ENCODE peak calls at places on chromosome 2, in five cellular contexts. One of them, this sample, is unnamed.

GRCh38 chr2:98773907-98774306 is 43.0 kb upstream of the MGAT4A start:
- DNase-seq in AG10803: no peak
- DNase-seq in left lung: no peak
- DNase-seq in esophagus squamous epithelium: no peak
- DNase-seq in fibroblast of the aortic adventitia: no peak
- DNase-seq in this sample: no peak

GRCh38 chr2:98556634-98557033 is 51.7 kb downstream of the COA5 start:
- DNase-seq in fibroblast of the aortic adventitia: no peak
- DNase-seq in esophagus squamous epithelium: no peak
- DNase-seq in left lung: no peak
- DNase-seq in AG10803: no peak
- DNase-seq in this sample: no peak

GRCh38 chr2:230865324-230865765 is 603 bp downstream of the ITM2C start:
- DNase-seq in esophagus squamous epithelium: no peak
- DNase-seq in fibroblast of the aortic adventitia: no peak
- DNase-seq in AG10803: no peak
- DNase-seq in left lung: no peak
- DNase-seq in this sample: no peak

GRCh38 chr2:157418215-157418614 is 25.7 kb downstream of the CYTIP start:
- DNase-seq in left lung: no peak
- DNase-seq in AG10803: no peak
- DNase-seq in fibroblast of the aortic adventitia: no peak
- DNase-seq in esophagus squamous epithelium: no peak
- DNase-seq in this sample: no peak

GRCh38 chr2:147567131-147567530 is 277.7 kb upstream of the ACVR2A start:
- DNase-seq in AG10803: peak
- DNase-seq in esophagus squamous epithelium: no peak
- DNase-seq in left lung: no peak
- DNase-seq in fibroblast of the aortic adventitia: peak
- DNase-seq in this sample: no peak

GRCh38 chr2:218516614-218517013 is 51.5 kb downstream of the USP37 start:
- DNase-seq in AG10803: no peak
- DNase-seq in fibroblast of the aortic adventitia: peak
- DNase-seq in esophagus squamous epithelium: no peak
- DNase-seq in left lung: no peak
- DNase-seq in this sample: no peak

GRCh38 chr2:25960396-25960795 is 21.9 kb downstream of the KIF3C start:
- DNase-seq in AG10803: no peak
- DNase-seq in left lung: no peak
- DNase-seq in esophagus squamous epithelium: no peak
- DNase-seq in fibroblast of the aortic adventitia: no peak
- DNase-seq in this sample: no peak

GRCh38 chr2:120353931-120354330 is 8.0 kb downstream of the INHBB start:
- DNase-seq in left lung: no peak
- DNase-seq in fibroblast of the aortic adventitia: no peak
- DNase-seq in AG10803: no peak
- DNase-seq in esophagus squamous epithelium: no peak
- DNase-seq in this sample: no peak

GRCh38 chr2:174180165-174180724 is 68.1 kb downstream of the OLA1 start:
- DNase-seq in fibroblast of the aortic adventitia: peak
- DNase-seq in esophagus squamous epithelium: no peak
- DNase-seq in left lung: no peak
- DNase-seq in AG10803: peak
- DNase-seq in this sample: no peak

GRCh38 chr2:149068996-149069888 is 30.7 kb downstream of the LYPD6B start:
- DNase-seq in AG10803: peak
- DNase-seq in fibroblast of the aortic adventitia: peak
- DNase-seq in left lung: no peak
- DNase-seq in esophagus squamous epithelium: no peak
- DNase-seq in this sample: no peak

GRCh38 chr2:141557329-141558098 is 573.3 kb downstream of the LRP1B start:
- DNase-seq in AG10803: peak
- DNase-seq in left lung: no peak
- DNase-seq in fibroblast of the aortic adventitia: peak
- DNase-seq in esophagus squamous epithelium: no peak
- DNase-seq in this sample: no peak

GRCh38 chr2:20141056-20141762 is 83.7 kb downstream of the SDC1 start:
- DNase-seq in AG10803: peak
- DNase-seq in fibroblast of the aortic adventitia: peak
- DNase-seq in left lung: peak
- DNase-seq in esophagus squamous epithelium: no peak
- DNase-seq in this sample: peak

GRCh38 chr2:206424134-206424533 is 19.2 kb upstream of the ADAM23 start:
- DNase-seq in fibroblast of the aortic adventitia: no peak
- DNase-seq in esophagus squamous epithelium: no peak
- DNase-seq in left lung: no peak
- DNase-seq in AG10803: no peak
- DNase-seq in this sample: no peak

GRCh38 chr2:134146620-134147019 is 107.3 kb upstream of the MGAT5 start:
- DNase-seq in esophagus squamous epithelium: no peak
- DNase-seq in AG10803: peak
- DNase-seq in fibroblast of the aortic adventitia: peak
- DNase-seq in left lung: no peak
- DNase-seq in this sample: no peak

GRCh38 chr2:98886066-98886554 is 49.9 kb downstream of the CRACDL start:
- DNase-seq in left lung: no peak
- DNase-seq in esophagus squamous epithelium: no peak
- DNase-seq in fibroblast of the aortic adventitia: no peak
- DNase-seq in AG10803: no peak
- DNase-seq in this sample: no peak

GRCh38 chr2:8684421-8684884 is 2.6 kb downstream of the ID2 start:
- DNase-seq in left lung: no peak
- DNase-seq in AG10803: peak
- DNase-seq in esophagus squamous epithelium: no peak
- DNase-seq in fibroblast of the aortic adventitia: peak
- DNase-seq in this sample: no peak

GRCh38 chr2:137002911-137003310 is 237.6 kb downstream of the THSD7B start:
- DNase-seq in esophagus squamous epithelium: no peak
- DNase-seq in left lung: no peak
- DNase-seq in fibroblast of the aortic adventitia: no peak
- DNase-seq in AG10803: no peak
- DNase-seq in this sample: no peak

GRCh38 chr2:10123281-10123680 is 742 bp downstream of the RRM2 start:
- DNase-seq in AG10803: no peak
- DNase-seq in esophagus squamous epithelium: no peak
- DNase-seq in fibroblast of the aortic adventitia: no peak
- DNase-seq in left lung: no peak
- DNase-seq in this sample: no peak

DNA sequence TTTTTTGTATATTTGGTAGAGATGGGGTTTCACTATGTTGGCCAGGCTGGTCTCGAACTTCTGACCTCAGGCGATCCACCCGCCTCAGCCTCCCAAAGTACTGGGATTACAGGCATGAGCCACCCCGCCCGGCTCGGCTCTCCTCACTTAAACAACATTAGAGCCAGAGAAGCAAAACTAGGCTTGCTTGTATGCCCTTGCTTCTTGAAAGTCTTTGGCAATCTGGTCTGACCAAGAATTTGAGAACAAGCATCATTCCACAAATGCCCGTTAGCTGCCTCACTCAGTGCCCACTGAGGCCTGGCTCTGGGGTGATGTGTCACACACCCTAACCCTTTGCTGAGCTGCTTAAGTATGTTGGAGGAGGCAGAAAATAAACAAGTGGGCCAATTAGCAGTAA is 33.5 kb downstream of the SOWAHC start:
- DNase-seq in left lung: no peak
- DNase-seq in fibroblast of the aortic adventitia: peak
- DNase-seq in AG10803: peak
- DNase-seq in esophagus squamous epithelium: no peak
- DNase-seq in this sample: no peak
- H3K4me3 ChIP-seq in left lung: no peak
- H3K4me3 ChIP-seq in fibroblast of the aortic adventitia: no peak
- H3K4me3 ChIP-seq in AG10803: no peak
- H3K4me3 ChIP-seq in esophagus squamous epithelium: no peak
- H3K4me3 ChIP-seq in this sample: no peak

GRCh38 chr2:127634626-127635379 is 11.2 kb upstream of the GPR17 start:
- DNase-seq in AG10803: no peak
- DNase-seq in esophagus squamous epithelium: no peak
- DNase-seq in left lung: no peak
- DNase-seq in fibroblast of the aortic adventitia: no peak
- DNase-seq in this sample: no peak
- H3K4me3 ChIP-seq in AG10803: no peak
- H3K4me3 ChIP-seq in esophagus squamous epithelium: no peak
- H3K4me3 ChIP-seq in left lung: no peak
- H3K4me3 ChIP-seq in fibroblast of the aortic adventitia: no peak
- H3K4me3 ChIP-seq in this sample: no peak

DNA sequence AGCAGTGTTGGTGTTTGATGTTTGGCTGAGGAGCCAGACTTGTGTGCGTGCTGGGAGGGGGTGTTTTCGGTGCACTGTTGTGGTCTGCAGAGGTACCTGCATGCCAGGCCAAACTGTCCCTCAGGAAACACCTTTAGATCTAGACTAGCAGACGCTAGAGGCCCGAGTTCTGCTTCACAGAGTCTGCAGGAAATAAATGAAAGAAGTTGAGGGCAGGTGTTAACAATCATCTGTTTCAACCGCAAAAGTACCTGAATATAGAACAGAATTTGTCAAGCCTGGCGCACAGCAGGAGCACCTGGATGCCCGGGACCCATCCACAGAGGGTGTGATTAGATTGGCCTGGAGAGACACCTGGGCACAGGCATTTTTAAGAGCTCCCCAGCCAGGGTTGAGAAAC is 40.5 kb upstream of the REL start:
- DNase-seq in fibroblast of the aortic adventitia: no peak
- DNase-seq in AG10803: no peak
- DNase-seq in left lung: no peak
- DNase-seq in esophagus squamous epithelium: no peak
- DNase-seq in this sample: no peak
- H3K4me3 ChIP-seq in fibroblast of the aortic adventitia: no peak
- H3K4me3 ChIP-seq in AG10803: no peak
- H3K4me3 ChIP-seq in left lung: no peak
- H3K4me3 ChIP-seq in esophagus squamous epithelium: no peak
- H3K4me3 ChIP-seq in this sample: no peak

GRCh38 chr2:238790877-238791276 is 57.0 kb upstream of the TWIST2 start:
- DNase-seq in left lung: no peak
- DNase-seq in AG10803: peak
- DNase-seq in esophagus squamous epithelium: no peak
- DNase-seq in fibroblast of the aortic adventitia: peak
- DNase-seq in this sample: no peak

GRCh38 chr2:238790126-238790820 is 57.6 kb upstream of the TWIST2 start:
- DNase-seq in left lung: no peak
- DNase-seq in AG10803: peak
- DNase-seq in esophagus squamous epithelium: no peak
- DNase-seq in fibroblast of the aortic adventitia: no peak
- DNase-seq in this sample: no peak

GRCh38 chr2:238789317-238789806 is 58.5 kb upstream of the TWIST2 start:
- DNase-seq in esophagus squamous epithelium: no peak
- DNase-seq in AG10803: peak
- DNase-seq in left lung: no peak
- DNase-seq in fibroblast of the aortic adventitia: no peak
- DNase-seq in this sample: no peak

GRCh38 chr2:238793351-238793750 is 54.5 kb upstream of the TWIST2 start:
- DNase-seq in AG10803: no peak
- DNase-seq in left lung: no peak
- DNase-seq in esophagus squamous epithelium: no peak
- DNase-seq in fibroblast of the aortic adventitia: no peak
- DNase-seq in this sample: no peak

GRCh38 chr2:238791345-238791744 is 56.5 kb upstream of the TWIST2 start:
- DNase-seq in AG10803: peak
- DNase-seq in esophagus squamous epithelium: no peak
- DNase-seq in left lung: no peak
- DNase-seq in fibroblast of the aortic adventitia: no peak
- DNase-seq in this sample: no peak
- H3K4me3 ChIP-seq in AG10803: peak
- H3K4me3 ChIP-seq in esophagus squamous epithelium: no peak
- H3K4me3 ChIP-seq in left lung: no peak
- H3K4me3 ChIP-seq in fibroblast of the aortic adventitia: no peak
- H3K4me3 ChIP-seq in this sample: no peak

GRCh38 chr2:48983556-48983955 is 170.8 kb downstream of the FSHR start:
- DNase-seq in AG10803: no peak
- DNase-seq in left lung: no peak
- DNase-seq in fibroblast of the aortic adventitia: no peak
- DNase-seq in esophagus squamous epithelium: no peak
- DNase-seq in this sample: no peak
- H3K4me3 ChIP-seq in AG10803: no peak
- H3K4me3 ChIP-seq in left lung: no peak
- H3K4me3 ChIP-seq in fibroblast of the aortic adventitia: no peak
- H3K4me3 ChIP-seq in esophagus squamous epithelium: no peak
- H3K4me3 ChIP-seq in this sample: no peak

GRCh38 chr2:241901018-241901380 is 31.5 kb downstream of the RTP5 start:
- DNase-seq in esophagus squamous epithelium: no peak
- DNase-seq in AG10803: no peak
- DNase-seq in left lung: no peak
- DNase-seq in fibroblast of the aortic adventitia: no peak
- DNase-seq in this sample: peak

GRCh38 chr2:241903121-241904010 is 33.8 kb downstream of the RTP5 start:
- DNase-seq in AG10803: no peak
- DNase-seq in fibroblast of the aortic adventitia: no peak
- DNase-seq in esophagus squamous epithelium: no peak
- DNase-seq in left lung: no peak
- DNase-seq in this sample: no peak

GRCh38 chr2:241900251-241901017 is 30.9 kb downstream of the RTP5 start:
- DNase-seq in left lung: no peak
- DNase-seq in esophagus squamous epithelium: no peak
- DNase-seq in fibroblast of the aortic adventitia: no peak
- DNase-seq in AG10803: no peak
- DNase-seq in this sample: peak

GRCh38 chr2:241902357-241902991 is 32.9 kb downstream of the RTP5 start:
- DNase-seq in left lung: no peak
- DNase-seq in AG10803: no peak
- DNase-seq in esophagus squamous epithelium: no peak
- DNase-seq in fibroblast of the aortic adventitia: no peak
- DNase-seq in this sample: peak

DNA sequence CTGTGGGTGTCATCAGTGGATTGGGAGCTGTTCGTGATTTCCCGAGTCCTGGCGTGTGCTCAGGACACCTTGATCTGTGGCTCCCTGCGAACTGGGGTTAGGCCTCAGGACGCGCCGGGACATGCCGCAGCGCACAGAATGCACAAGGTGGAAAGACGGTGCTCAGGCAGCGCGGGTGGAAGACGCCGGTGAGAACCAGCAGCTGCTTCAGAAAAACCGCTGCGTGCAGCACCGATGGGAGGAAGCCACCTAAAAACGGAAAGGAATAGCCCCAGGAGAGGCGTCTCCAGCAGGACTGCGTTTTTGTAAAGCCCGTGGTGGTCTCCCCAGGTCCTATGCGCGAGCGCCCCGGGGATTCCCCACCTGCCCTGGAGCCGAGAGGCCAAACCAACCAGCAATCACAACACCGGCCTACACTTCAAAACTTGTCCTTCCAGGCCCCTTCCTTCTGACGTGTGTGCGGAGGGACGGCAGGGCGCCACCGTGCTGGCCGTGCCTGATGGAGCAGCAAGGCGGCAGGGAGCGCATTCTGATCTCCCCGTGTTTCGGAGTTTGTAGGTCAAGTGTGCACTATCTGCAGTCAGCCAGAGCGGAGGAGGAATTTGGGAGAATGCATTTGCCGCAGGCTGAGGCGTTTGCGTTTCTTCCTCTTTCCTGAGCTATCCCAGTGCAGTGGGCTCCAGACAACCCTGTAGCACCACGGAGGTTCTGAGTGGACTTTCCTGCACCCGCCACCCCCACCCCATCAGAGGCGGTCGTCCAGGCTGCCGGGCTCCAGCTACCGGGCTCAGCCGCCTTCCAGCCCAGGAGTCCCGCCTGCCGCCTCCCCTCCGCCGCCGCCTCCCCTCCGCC is 32.2 kb downstream of the RTP5 start:
- DNase-seq in fibroblast of the aortic adventitia: peak
- DNase-seq in left lung: no peak
- DNase-seq in AG10803: no peak
- DNase-seq in esophagus squamous epithelium: no peak
- DNase-seq in this sample: peak
- H3K4me3 ChIP-seq in fibroblast of the aortic adventitia: peak
- H3K4me3 ChIP-seq in left lung: no peak
- H3K4me3 ChIP-seq in AG10803: no peak
- H3K4me3 ChIP-seq in esophagus squamous epithelium: peak
- H3K4me3 ChIP-seq in this sample: no peak